ENCODE peak calls at places on chromosomes 13 and 19, in five cellular contexts. J, F, Z, Q and L are unnamed samples.

GRCh38 chr19:35088514-35088913 is 27.1 kb upstream of the FXYD3 start:
- DNase-seq in J (peak; percentile 72), F (peak; percentile 51), Z (peak; percentile 87), Q (no peak), L (no peak)

GRCh38 chr13:79481685-79482052 is 714 bp downstream of the NDFIP2 start:
- DNase-seq in J (peak; percentile 38), F (no peak), Z (no peak), Q (no peak), L (no peak)

GRCh38 chr13:46607768-46608553 is 55.0 kb downstream of the LRCH1 start:
- DNase-seq in J (no peak), F (peak; percentile 77), Z (no peak), Q (no peak), L (no peak)

GRCh38 chr13:82076421-82076820 is 1735.5 kb upstream of the SPRY2 start:
- DNase-seq in J (no peak), F (no peak), Z (no peak), Q (no peak), L (no peak)

GRCh38 chr13:93420887-93421286 is 194.3 kb downstream of the GPC6 start:
- DNase-seq in J (no peak), F (no peak), Z (no peak), Q (no peak), L (no peak)

GRCh38 chr13:98880673-98881072 is 97.2 kb downstream of the DOCK9 start:
- DNase-seq in J (no peak), F (no peak), Z (no peak), Q (no peak), L (no peak)

GRCh38 chr19:47663435-47663910 is 49.7 kb upstream of the EHD2 start:
- DNase-seq in J (peak; percentile 99), F (no peak), Z (peak; percentile 96), Q (no peak), L (no peak)

GRCh38 chr19:38394488-38394887 is 6.0 kb downstream of the SPRED3 start:
- DNase-seq in J (no peak), F (no peak), Z (no peak), Q (no peak), L (peak; percentile 83)

GRCh38 chr19:862529-863304 is 3.3 kb downstream of the CFD start:
- DNase-seq in J (no peak), F (no peak), Z (peak; percentile 17), Q (peak; percentile 88), L (peak; percentile 92)

GRCh38 chr19:861099-861755 is 1.8 kb downstream of the CFD start:
- DNase-seq in J (no peak), F (no peak), Z (no peak), Q (peak; percentile 65), L (peak; percentile 76)

GRCh38 chr19:860481-861098 is 1.1 kb downstream of the CFD start:
- DNase-seq in J (peak; percentile 54), F (peak; percentile 75), Z (peak; percentile 75), Q (peak; percentile 90), L (peak; percentile 90)

GRCh38 chr19:863305-863620 is 3.8 kb downstream of the CFD start:
- DNase-seq in J (no peak), F (no peak), Z (no peak), Q (no peak), L (no peak)

GRCh38 chr19:861756-862528 is 2.5 kb downstream of the CFD start:
- DNase-seq in J (no peak), F (no peak), Z (no peak), Q (peak; percentile 86), L (peak; percentile 88)
- TF ChIP-seq CTCF in J (no peak), F (no peak), Z (no peak), Q (peak; percentile 13), L (no peak)

GRCh38 chr13:112873851-112874750 is 94.9 kb upstream of the MCF2L start:
- DNase-seq in J (no peak), F (peak; percentile 67), Z (peak; percentile 50), Q (peak; percentile 85), L (peak; percentile 94)
- H3K4me1 ChIP-seq in J (no peaks in the 10 kb centered on the region), F (no peaks in the 10 kb centered on the region), Z (no peaks in the 10 kb centered on the region), Q (no peaks in the 10 kb centered on the region), L (peaks cover 37% of the 10 kb centered on the region)

DNA sequence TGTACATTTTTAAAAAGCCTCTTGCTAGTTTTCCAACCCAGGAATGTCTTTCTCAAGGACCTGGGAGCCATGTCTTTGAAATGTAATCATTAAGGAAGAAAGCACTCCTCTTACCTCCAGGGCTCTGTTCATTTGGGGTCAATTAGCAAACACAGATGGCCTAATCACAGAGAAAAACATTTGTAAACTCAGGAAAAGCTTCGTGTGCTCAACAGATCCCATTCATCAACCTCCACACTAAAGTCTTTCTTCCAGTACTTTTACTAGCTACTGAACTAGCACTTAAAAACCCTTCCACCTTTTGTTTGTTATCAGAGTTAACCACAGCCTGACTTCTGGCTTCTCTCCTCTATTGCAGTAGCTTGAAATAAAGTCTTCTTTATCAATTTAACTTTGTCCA is 441.4 kb downstream of the PCDH20 start:
- DNase-seq in J (no peak), F (no peak), Z (no peak), Q (no peak), L (no peak)
- TF ChIP-seq CTCF in J (no peak), F (no peak), Z (no peak), Q (no peak), L (no peak)

DNA sequence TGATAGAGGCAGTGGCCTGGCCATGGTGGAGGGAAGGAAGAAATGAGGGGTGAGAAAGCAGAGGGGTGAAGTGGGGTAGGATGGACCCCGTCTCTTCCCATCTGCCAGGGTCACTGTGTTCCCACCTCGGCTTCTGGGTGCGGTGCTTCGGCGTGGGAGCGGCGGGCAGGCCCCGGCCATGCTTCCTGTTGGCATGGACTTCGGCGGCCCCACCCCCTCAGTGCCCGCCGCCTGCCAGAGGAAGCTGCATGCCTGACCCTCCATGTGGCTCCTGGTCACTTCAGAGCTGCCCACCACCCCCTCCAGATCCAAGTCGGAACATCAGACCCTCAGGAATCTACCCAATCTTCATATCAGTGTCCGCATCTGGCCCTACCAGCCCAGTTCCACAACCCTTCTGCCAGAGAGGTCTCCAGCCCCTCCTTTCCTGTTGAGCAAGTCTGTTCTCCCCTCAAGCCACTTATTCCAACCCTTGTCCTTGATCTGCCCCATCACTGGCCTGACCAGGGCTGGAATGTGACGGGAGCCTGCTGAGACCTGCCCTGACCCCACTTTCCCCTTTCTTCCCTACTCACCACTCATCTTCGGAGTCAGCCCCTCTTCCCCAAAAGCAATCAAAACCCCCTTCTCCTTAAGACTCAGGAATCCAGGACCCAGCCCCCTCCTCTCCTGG is 1.5 kb downstream of the KCNN4 start:
- DNase-seq in J (peak; percentile 80), F (no peak), Z (no peak), Q (peak; percentile 74), L (peak; percentile 86)
- H3K4me1 ChIP-seq in J (peaks cover 58% of the 10 kb centered on the region), F (peaks cover 74% of the 10 kb centered on the region), Z (peaks cover 9% of the 10 kb centered on the region), Q (peaks cover 29% of the 10 kb centered on the region), L (peaks cover 98% of the 10 kb centered on the region)

GRCh38 chr13:24670927-24671326 is 9.3 kb upstream of the ATP12A start:
- DNase-seq in J (no peak), F (peak; percentile 62), Z (no peak), Q (no peak), L (no peak)
- TF ChIP-seq CTCF in J (no peak), F (no peak), Z (peak; percentile 18), Q (no peak), L (no peak)

GRCh38 chr13:84399320-84400085 is 517.2 kb upstream of the SLITRK1 start:
- DNase-seq in J (no peak), F (no peak), Z (no peak), Q (no peak), L (no peak)
- H3K4me1 ChIP-seq in J (no peaks in the 10 kb centered on the region), F (no peaks in the 10 kb centered on the region), Z (peaks cover 4% of the 10 kb centered on the region), Q (no peaks in the 10 kb centered on the region), L (no peaks in the 10 kb centered on the region)

DNA sequence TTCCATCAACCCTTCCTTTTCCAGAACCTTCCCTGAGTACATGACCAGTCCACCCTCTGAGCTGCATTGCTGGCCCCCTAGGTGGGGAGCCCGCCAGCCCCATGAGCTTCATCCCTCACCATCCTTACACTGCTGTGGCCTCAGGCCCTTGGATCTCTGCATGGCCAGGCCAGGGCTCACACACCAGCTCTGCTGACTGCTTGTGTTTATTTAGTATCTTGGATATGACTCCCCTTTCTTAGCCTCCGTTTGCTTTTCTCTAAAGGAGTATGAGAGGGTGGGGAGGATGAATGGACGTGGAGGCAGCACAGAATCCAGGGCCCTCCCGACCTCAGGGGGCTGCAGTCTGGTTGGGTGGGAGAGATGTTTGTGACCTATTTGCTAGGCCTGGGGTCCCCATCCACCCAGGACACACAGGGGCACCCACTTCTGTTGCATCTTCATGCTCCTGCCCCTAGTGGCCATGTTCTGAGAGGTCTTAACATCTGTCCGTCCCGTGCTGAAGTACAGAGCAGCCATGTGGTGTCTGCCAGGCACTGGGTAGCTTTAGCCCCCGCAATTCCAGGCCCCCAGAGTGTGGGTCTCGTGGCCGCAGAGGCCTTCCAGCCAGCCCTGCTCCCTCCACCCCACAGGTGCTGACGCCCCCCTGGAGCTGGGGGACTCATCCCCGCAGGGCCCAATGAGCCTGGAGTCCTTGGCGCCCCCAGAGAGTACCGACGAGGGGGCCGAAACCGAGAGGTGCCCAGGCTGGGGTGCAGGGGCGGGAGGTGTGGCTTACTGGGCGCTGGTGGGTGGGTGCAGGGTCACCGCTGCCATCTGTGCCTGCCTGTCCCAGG is 13.0 kb downstream of the ARHGEF1 start:
- DNase-seq in J (no peak), F (peak; percentile 72), Z (no peak), Q (no peak), L (no peak)
- TF ChIP-seq CTCF in J (peak; percentile 45), F (peak; percentile 45), Z (peak; percentile 7), Q (no peak), L (no peak)

DNA sequence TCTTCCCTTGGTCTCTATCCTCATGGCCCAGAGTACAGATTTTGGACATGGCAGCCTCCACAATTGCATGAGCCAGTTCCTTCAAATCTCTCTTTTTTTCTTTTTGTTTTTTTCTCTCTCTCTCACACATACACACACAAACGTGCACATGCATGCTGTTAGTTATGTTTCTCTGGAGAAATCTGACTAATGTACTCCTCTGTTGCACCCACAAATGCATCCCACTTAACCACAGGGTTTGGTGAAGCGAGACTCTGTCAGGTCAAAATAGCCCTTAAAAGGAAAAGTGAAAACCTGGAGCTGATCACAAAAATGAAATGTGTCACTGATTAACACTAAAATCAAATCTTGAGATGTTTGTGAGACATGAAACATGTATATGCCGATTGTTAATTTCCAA is 374.6 kb upstream of the ARGLU1 start:
- DNase-seq in J (no peak), F (no peak), Z (no peak), Q (no peak), L (no peak)
- H3K4me1 ChIP-seq in J (no peaks in the 10 kb centered on the region), F (no peaks in the 10 kb centered on the region), Z (no peaks in the 10 kb centered on the region), Q (no peaks in the 10 kb centered on the region), L (no peaks in the 10 kb centered on the region)

GRCh38 chr19:51365211-51366049 is 758 bp downstream of the ETFB start:
- DNase-seq in J (peak; percentile 41), F (no peak), Z (peak; percentile 53), Q (no peak), L (no peak)
- TF ChIP-seq CTCF in J (no peak), F (no peak), Z (no peak), Q (peak; percentile 8), L (no peak)